ENCODE peak calls at places on chromosomes 7 and 10, in six cellular contexts. E is tibial artery, H is Caco-2, Z is PC-9, V is tibial nerve, L is AG04449. M is an unnamed sample.

GRCh38 chr7:126447984-126448383 is 804.8 kb downstream of the GRM8 start:
- DNase-seq in E (no peak), H (no peak), Z (no peak), V (no peak), L (no peak), M (no peak)

GRCh38 chr7:114785496-114785895 is 136.4 kb upstream of the MDFIC start:
- DNase-seq in E (no peak), H (no peak), Z (no peak), V (no peak), L (no peak), M (peak; percentile 13)

GRCh38 chr7:44282601-44283171 is 42.7 kb downstream of the CAMK2B start:
- DNase-seq in E (peak; percentile 43), H (peak; percentile 21), Z (no peak), V (peak; percentile 5), L (no peak), M (no peak)

GRCh38 chr10:121662945-121663917 is 65.0 kb upstream of the FGFR2 start:
- DNase-seq in E (no peak), H (no peak), Z (no peak), V (no peak), L (no peak), M (no peak)

GRCh38 chr7:101066141-101066857 is 19.0 kb upstream of the TRIM56 start:
- DNase-seq in E (no peak), H (no peak), Z (no peak), V (no peak), L (no peak), M (peak; percentile 11)

GRCh38 chr10:15719062-15719898 is 442 bp downstream of the ITGA8 start:
- DNase-seq in E (no peak), H (no peak), Z (no peak), V (no peak), L (no peak), M (no peak)

GRCh38 chr10:61992059-61992460 is 90.6 kb downstream of the ARID5B start:
- DNase-seq in E (no peak), H (no peak), Z (no peak), V (no peak), L (no peak), M (peak; percentile 85)

GRCh38 chr10:124525751-124526600 is 64.4 kb downstream of the LHPP start:
- DNase-seq in E (no peak), H (no peak), Z (no peak), V (no peak), L (no peak), M (no peak)

GRCh38 chr7:44155191-44156185 is 14.4 kb upstream of the MYL7 start:
- DNase-seq in E (peak; percentile 53), H (no peak), Z (no peak), V (no peak), L (no peak), M (no peak)

GRCh38 chr7:78576196-78576595 is 777.6 kb downstream of the PHTF2 start:
- DNase-seq in E (no peak), H (no peak), Z (no peak), V (no peak), L (no peak), M (peak; percentile 36)

GRCh38 chr10:80168679-80169380 is 36.3 kb downstream of the PLAC9 start:
- DNase-seq in E (peak; percentile 65), H (no peak), Z (no peak), V (no peak), L (no peak), M (no peak)
- TF ChIP-seq CTCF in E (no peak), H (peak; percentile 37), Z (peak; percentile 26), V (no peak), L (no peak), M (peak; percentile 24)

GRCh38 chr7:150313367-150313809 is 9.8 kb upstream of the LRRC61 start:
- DNase-seq in E (no peak), H (no peak), Z (no peak), V (no peak), L (no peak), M (no peak)
- H3K4me3 ChIP-seq in E (no peak overlapping the region), H (no peak overlapping the region), Z (peak overlapping the region; percentile 12), V (no peak overlapping the region), L (no peak overlapping the region), M (no peak overlapping the region)

DNA sequence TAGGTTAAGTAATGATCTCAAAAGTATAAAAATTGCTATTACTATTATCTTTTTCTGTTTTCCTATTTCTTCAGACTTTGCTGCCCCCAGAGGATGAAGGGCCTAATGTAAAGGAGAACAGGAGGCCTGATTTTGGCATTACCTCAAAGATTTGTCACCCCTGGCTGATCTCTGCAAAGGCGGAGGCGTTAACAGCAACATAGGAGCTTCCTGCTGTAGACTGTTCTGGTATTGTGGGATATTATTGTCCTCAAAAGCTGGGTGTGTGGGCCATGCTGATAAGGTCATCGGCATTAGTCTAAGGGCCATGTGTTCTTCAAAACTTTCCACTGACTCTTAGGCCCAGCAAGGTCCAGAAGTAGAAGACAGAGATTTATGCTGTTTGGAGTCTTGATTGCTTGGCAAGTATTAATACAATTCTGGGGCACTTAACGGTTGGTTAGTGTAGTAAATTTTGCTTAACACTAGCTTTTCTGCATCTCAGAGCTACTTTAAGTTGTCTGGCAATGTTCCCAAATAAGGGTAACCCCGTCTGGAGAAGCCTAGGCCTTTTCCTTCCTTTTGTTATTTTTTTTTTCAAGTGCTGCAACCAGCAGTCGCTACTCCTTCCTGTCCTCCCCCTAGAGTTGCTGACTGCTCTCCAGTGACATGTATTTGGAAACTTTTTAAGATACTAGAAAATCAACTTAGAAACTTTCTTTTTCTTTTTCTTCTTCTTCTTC is 14.0 kb upstream of the ENTPD1 start:
- DNase-seq in E (no peak), H (no peak), Z (no peak), V (no peak), L (no peak), M (peak; percentile 56)
- TF ChIP-seq CTCF in E (peak; percentile 6), H (no peak), Z (no peak), V (no peak), L (no peak), M (no peak)

GRCh38 chr7:151851782-151852181 is 25.1 kb downstream of the PRKAG2 start:
- DNase-seq in E (peak; percentile 79), H (no peak), Z (no peak), V (no peak), L (no peak), M (no peak)
- H3K4me3 ChIP-seq in E (no peak overlapping the region), H (no peak overlapping the region), Z (peak overlapping the region; percentile 38), V (peak overlapping the region; percentile 11), L (no peak overlapping the region), M (no peak overlapping the region)

GRCh38 chr10:100535715-100536353 is at the start of gene HIF1AN:
- DNase-seq in E (peak; percentile 94), H (peak; percentile 94), Z (peak; percentile 82), V (peak; percentile 77), L (peak; percentile 63), M (peak; percentile 95)
- TF ChIP-seq CTCF in E (peak; percentile 84), H (peak; percentile 97), Z (peak; percentile 79), V (peak; percentile 81), L (peak; percentile 95), M (peak; percentile 96)

DNA sequence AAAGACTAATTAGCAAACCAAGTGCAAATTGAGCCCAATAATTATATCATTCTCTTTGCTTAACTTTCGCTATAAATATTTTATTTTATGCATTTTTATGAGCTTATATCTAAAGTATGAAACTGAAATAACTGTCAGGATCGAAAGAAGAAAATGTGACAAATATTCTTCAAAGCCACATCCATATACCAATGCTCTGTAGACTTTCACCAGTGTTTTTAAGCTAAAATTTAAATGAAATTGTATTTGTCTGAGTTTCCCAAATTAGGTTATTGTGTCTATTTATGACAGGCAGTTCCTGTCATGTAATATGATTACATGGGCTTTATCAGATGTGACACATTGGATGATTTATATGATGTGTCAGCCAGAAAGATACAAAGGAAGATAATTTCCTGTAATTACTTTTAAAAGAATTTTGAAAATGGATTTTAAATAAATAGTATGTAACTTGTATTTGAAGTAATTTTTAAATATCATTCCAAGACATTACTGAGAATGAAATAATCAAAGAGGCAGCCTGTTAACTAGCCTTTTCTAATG is 317.9 kb upstream of the KLF6 start:
- DNase-seq in E (no peak), H (no peak), Z (no peak), V (no peak), L (no peak), M (no peak)
- H3K4me3 ChIP-seq in E (no peak overlapping the region), H (no peak overlapping the region), Z (no peak overlapping the region), V (no peak overlapping the region), L (no peak overlapping the region), M (no peak overlapping the region)

GRCh38 chr7:106294334-106294733 is 9.6 kb upstream of the NAMPT start:
- DNase-seq in E (no peak), H (no peak), Z (no peak), V (no peak), L (no peak), M (no peak)
- TF ChIP-seq CTCF in E (no peak), H (no peak), Z (peak; percentile 25), V (no peak), L (no peak), M (no peak)

M was measured in fibroblast of mammary gland.